ENCODE peak calls at places on chromosomes 11 and 22, in five cellular contexts. One of them, this sample, is unnamed.

GRCh38 chr22:30313527-30314385 is 13.0 kb downstream of the TBC1D10A start:
- DNase-seq in stimulated activated CD4-positive, alpha-beta T cell treated with anti-CD3 and anti-CD28 coated beads, Interleukin-2, amount 100 ng/mL, for 48 hours: no peak
- DNase-seq in CD4-positive, alpha-beta T cell: no peak
- DNase-seq in ACHN: no peak
- DNase-seq in brain microvascular endothelial cell: no peak
- DNase-seq in this sample: no peak

GRCh38 chr11:22582011-22582410 is 43.6 kb downstream of the FANCF start:
- DNase-seq in brain microvascular endothelial cell: no peak
- DNase-seq in ACHN: no peak
- DNase-seq in CD4-positive, alpha-beta T cell: no peak
- DNase-seq in stimulated activated CD4-positive, alpha-beta T cell treated with anti-CD3 and anti-CD28 coated beads, Interleukin-2, amount 100 ng/mL, for 48 hours: no peak
- DNase-seq in this sample: no peak

GRCh38 chr11:64485077-64485476 is 105.9 kb upstream of the SLC22A12 start:
- DNase-seq in ACHN: no peak
- DNase-seq in CD4-positive, alpha-beta T cell: no peak
- DNase-seq in stimulated activated CD4-positive, alpha-beta T cell treated with anti-CD3 and anti-CD28 coated beads, Interleukin-2, amount 100 ng/mL, for 48 hours: no peak
- DNase-seq in brain microvascular endothelial cell: no peak
- DNase-seq in this sample: no peak

GRCh38 chr11:134530826-134531225 is 118.8 kb upstream of the B3GAT1 start:
- DNase-seq in stimulated activated CD4-positive, alpha-beta T cell treated with anti-CD3 and anti-CD28 coated beads, Interleukin-2, amount 100 ng/mL, for 48 hours: no peak
- DNase-seq in brain microvascular endothelial cell: no peak
- DNase-seq in CD4-positive, alpha-beta T cell: no peak
- DNase-seq in ACHN: no peak
- DNase-seq in this sample: no peak

GRCh38 chr11:94330789-94331188 is 26.4 kb downstream of the IZUMO1R start:
- DNase-seq in CD4-positive, alpha-beta T cell: no peak
- DNase-seq in ACHN: no peak
- DNase-seq in brain microvascular endothelial cell: no peak
- DNase-seq in stimulated activated CD4-positive, alpha-beta T cell treated with anti-CD3 and anti-CD28 coated beads, Interleukin-2, amount 100 ng/mL, for 48 hours: no peak
- DNase-seq in this sample: no peak

GRCh38 chr11:69552951-69553350 is 71.5 kb downstream of the LINC01488 start:
- DNase-seq in brain microvascular endothelial cell: no peak
- DNase-seq in stimulated activated CD4-positive, alpha-beta T cell treated with anti-CD3 and anti-CD28 coated beads, Interleukin-2, amount 100 ng/mL, for 48 hours: no peak
- DNase-seq in ACHN: no peak
- DNase-seq in CD4-positive, alpha-beta T cell: no peak
- DNase-seq in this sample: no peak

GRCh38 chr22:20251981-20252380 is 16.1 kb downstream of the RTN4R start:
- DNase-seq in ACHN: no peak
- DNase-seq in stimulated activated CD4-positive, alpha-beta T cell treated with anti-CD3 and anti-CD28 coated beads, Interleukin-2, amount 100 ng/mL, for 48 hours: no peak
- DNase-seq in brain microvascular endothelial cell: no peak
- DNase-seq in CD4-positive, alpha-beta T cell: no peak
- DNase-seq in this sample: no peak

GRCh38 chr11:19808076-19808911 is 95.7 kb downstream of the NAV2 start:
- DNase-seq in ACHN: no peak
- DNase-seq in brain microvascular endothelial cell: no peak
- DNase-seq in CD4-positive, alpha-beta T cell: no peak
- DNase-seq in stimulated activated CD4-positive, alpha-beta T cell treated with anti-CD3 and anti-CD28 coated beads, Interleukin-2, amount 100 ng/mL, for 48 hours: no peak
- DNase-seq in this sample: no peak

GRCh38 chr22:20993304-20994127 is 8.4 kb downstream of the THAP7 start:
- DNase-seq in CD4-positive, alpha-beta T cell: no peak
- DNase-seq in stimulated activated CD4-positive, alpha-beta T cell treated with anti-CD3 and anti-CD28 coated beads, Interleukin-2, amount 100 ng/mL, for 48 hours: no peak
- DNase-seq in ACHN: no peak
- DNase-seq in brain microvascular endothelial cell: no peak
- DNase-seq in this sample: no peak

GRCh38 chr11:132310390-132311375 is 940.3 kb downstream of the NTM start:
- DNase-seq in ACHN: no peak
- DNase-seq in CD4-positive, alpha-beta T cell: no peak
- DNase-seq in stimulated activated CD4-positive, alpha-beta T cell treated with anti-CD3 and anti-CD28 coated beads, Interleukin-2, amount 100 ng/mL, for 48 hours: no peak
- DNase-seq in brain microvascular endothelial cell: no peak
- DNase-seq in this sample: no peak

GRCh38 chr22:49957826-49958461 is 2.6 kb upstream of the PIM3 start:
- DNase-seq in brain microvascular endothelial cell: no peak
- DNase-seq in CD4-positive, alpha-beta T cell: no peak
- DNase-seq in ACHN: no peak
- DNase-seq in stimulated activated CD4-positive, alpha-beta T cell treated with anti-CD3 and anti-CD28 coated beads, Interleukin-2, amount 100 ng/mL, for 48 hours: no peak
- DNase-seq in this sample: no peak

GRCh38 chr22:23376256-23376655 is 195.9 kb downstream of the BCR start:
- DNase-seq in CD4-positive, alpha-beta T cell: no peak
- DNase-seq in brain microvascular endothelial cell: no peak
- DNase-seq in ACHN: no peak
- DNase-seq in stimulated activated CD4-positive, alpha-beta T cell treated with anti-CD3 and anti-CD28 coated beads, Interleukin-2, amount 100 ng/mL, for 48 hours: peak
- DNase-seq in this sample: peak

GRCh38 chr11:64021742-64022067 is 14.0 kb upstream of the FLRT1 start:
- DNase-seq in CD4-positive, alpha-beta T cell: no peak
- DNase-seq in brain microvascular endothelial cell: no peak
- DNase-seq in stimulated activated CD4-positive, alpha-beta T cell treated with anti-CD3 and anti-CD28 coated beads, Interleukin-2, amount 100 ng/mL, for 48 hours: no peak
- DNase-seq in ACHN: no peak
- DNase-seq in this sample: no peak

GRCh38 chr11:107467754-107468153 is 10.1 kb upstream of the CWF19L2 start:
- DNase-seq in brain microvascular endothelial cell: no peak
- DNase-seq in CD4-positive, alpha-beta T cell: no peak
- DNase-seq in ACHN: no peak
- DNase-seq in stimulated activated CD4-positive, alpha-beta T cell treated with anti-CD3 and anti-CD28 coated beads, Interleukin-2, amount 100 ng/mL, for 48 hours: no peak
- DNase-seq in this sample: no peak

GRCh38 chr11:32137263-32137662 is 46.4 kb downstream of the RCN1 start:
- DNase-seq in ACHN: peak
- DNase-seq in brain microvascular endothelial cell: peak
- DNase-seq in stimulated activated CD4-positive, alpha-beta T cell treated with anti-CD3 and anti-CD28 coated beads, Interleukin-2, amount 100 ng/mL, for 48 hours: no peak
- DNase-seq in CD4-positive, alpha-beta T cell: no peak
- DNase-seq in this sample: no peak

GRCh38 chr11:74020537-74020936 is 11.7 kb upstream of the UCP3 start:
- DNase-seq in CD4-positive, alpha-beta T cell: no peak
- DNase-seq in brain microvascular endothelial cell: no peak
- DNase-seq in ACHN: no peak
- DNase-seq in stimulated activated CD4-positive, alpha-beta T cell treated with anti-CD3 and anti-CD28 coated beads, Interleukin-2, amount 100 ng/mL, for 48 hours: no peak
- DNase-seq in this sample: no peak

GRCh38 chr11:130606781-130607511 is 158.5 kb downstream of the ADAMTS15 start:
- DNase-seq in ACHN: peak
- DNase-seq in brain microvascular endothelial cell: no peak
- DNase-seq in CD4-positive, alpha-beta T cell: no peak
- DNase-seq in stimulated activated CD4-positive, alpha-beta T cell treated with anti-CD3 and anti-CD28 coated beads, Interleukin-2, amount 100 ng/mL, for 48 hours: no peak
- DNase-seq in this sample: no peak

This sample was measured in HepG2.